ENCODE peak calls at places on chromosomes 11 and 22, in nine cellular contexts. H, Q, T, F, U, V, B, R and O are unnamed samples.

GRCh38 chr22:40425082-40425481 is 54.7 kb downstream of the SGSM3 start:
- DNase-seq in B (no peak), R (no peak), V (no peak), T (no peak), U (no peak), Q (no peak), F (no peak), H (no peak), O (no peak)

GRCh38 chr22:20552450-20552894 is 45.1 kb downstream of the MED15 start:
- DNase-seq in R (no peak), B (peak), V (no peak), F (no peak), Q (no peak), T (peak), U (no peak), H (peak), O (no peak)

GRCh38 chr22:50727678-50728522 is 10.1 kb upstream of the ACR start:
- DNase-seq in U (no peak), H (no peak), Q (no peak), V (no peak), F (no peak), B (no peak), T (no peak), R (no peak), O (no peak)

GRCh38 chr11:75635009-75635909 is 33.6 kb downstream of the MAP6 start:
- DNase-seq in U (no peak), R (no peak), Q (peak), H (peak), T (peak), B (peak), V (no peak), F (no peak), O (no peak)

GRCh38 chr22:29014301-29014700 is 47.3 kb downstream of the C22orf31 start:
- DNase-seq in R (no peak), Q (no peak), H (no peak), U (no peak), T (no peak), V (no peak), F (no peak), B (no peak), O (no peak)

GRCh38 chr11:3786781-3787428 is 10.4 kb downstream of the NUP98 start:
- DNase-seq in U (no peak), R (no peak), T (no peak), Q (no peak), B (no peak), H (no peak), V (no peak), F (no peak), O (no peak)

GRCh38 chr11:58000699-58001098 is 23.0 kb upstream of the OR9Q1 start:
- DNase-seq in B (no peak), T (no peak), F (no peak), H (no peak), R (no peak), U (no peak), V (no peak), Q (no peak), O (no peak)

GRCh38 chr11:9367551-9367950 is 16.9 kb upstream of the IPO7 start:
- DNase-seq in F (no peak), U (no peak), H (no peak), Q (no peak), T (no peak), B (no peak), R (no peak), V (no peak), O (no peak)

GRCh38 chr11:10601722-10602281 is 33.3 kb upstream of the LYVE1 start:
- DNase-seq in Q (no peak), T (no peak), U (no peak), H (peak), R (no peak), B (no peak), V (no peak), F (no peak), O (no peak)

GRCh38 chr11:46889689-46890475 is 28.5 kb downstream of the LRP4 start:
- DNase-seq in Q (peak), U (peak), B (peak), R (peak), V (no peak), H (no peak), F (peak), T (peak), O (peak)

GRCh38 chr22:48705159-48705916 is 1122.3 kb downstream of the BRD1 start:
- DNase-seq in U (no peak), F (no peak), H (no peak), B (no peak), Q (no peak), R (no peak), T (no peak), V (no peak), O (no peak)

GRCh38 chr11:7906481-7906880 is 24.6 kb downstream of the OR10A6 start:
- DNase-seq in R (no peak), H (no peak), B (no peak), Q (no peak), F (no peak), T (no peak), V (no peak), U (no peak), O (no peak)

GRCh38 chr11:70715166-70715565 is 316.8 kb downstream of the CTTN start:
- DNase-seq in T (no peak), R (no peak), B (no peak), U (no peak), Q (no peak), F (no peak), V (no peak), H (no peak), O (no peak)